ENCODE peak calls at places on chromosomes 1 and 21, in ten cellular contexts. P is foreskin fibroblast; H is omental fat pad; Z is 8988T; X is NB4; D is NCI-H2081; Y is effector memory CD8-positive, alpha-beta T cell; L is activated naive CD8-positive, alpha-beta T cell treated with anti-CD3 and anti-CD28 coated beads, Interleukin-2, amount 50 U/mL, for 24 hours; F is cerebellum; R is PC-3. N is an unnamed sample.

GRCh38 chr21:14955936-14956520 is 108.8 kb downstream of the NRIP1 start:
- DNase-seq in F (no peak), R (peak; percentile 61), X (no peak), L (no peak), P (no peak), D (no peak), Z (no peak), H (no peak), Y (no peak), N (no peak)

GRCh38 chr1:101250219-101250618 is 13.4 kb downstream of the S1PR1 start:
- DNase-seq in R (no peak), X (no peak), P (no peak), D (no peak), L (no peak), Z (no peak), F (no peak), Y (no peak), H (no peak), N (no peak)

GRCh38 chr1:240455228-240455821 is 156.6 kb downstream of the GREM2 start:
- DNase-seq in Y (no peak), R (peak; percentile 54), X (peak; percentile 16), L (no peak), Z (no peak), P (peak; percentile 38), D (no peak), H (no peak), F (no peak), N (no peak)

GRCh38 chr1:201970334-201971159 is 11.9 kb upstream of the RNPEP start:
- DNase-seq in P (peak; percentile 71), D (peak; percentile 39), H (no peak), X (no peak), Y (no peak), R (no peak), Z (no peak), L (no peak), F (no peak), N (no peak)

GRCh38 chr1:90837420-90837819 is 120.3 kb upstream of the BARHL2 start:
- DNase-seq in H (no peak), R (no peak), F (no peak), X (no peak), L (no peak), P (no peak), D (no peak), Z (no peak), Y (no peak), N (no peak)

GRCh38 chr1:108892356-108893140 is 15.8 kb downstream of the GPSM2 start:
- DNase-seq in Z (no peak), R (peak; percentile 22), P (peak; percentile 42), H (no peak), F (no peak), X (no peak), L (no peak), D (no peak), Y (no peak), N (no peak)

GRCh38 chr1:86471296-86471695 is 2.6 kb downstream of the CLCA1 start:
- DNase-seq in R (no peak), H (no peak), L (no peak), Z (no peak), F (no peak), Y (no peak), D (no peak), X (no peak), P (peak; percentile 62), N (no peak)

GRCh38 chr1:89957063-89957462 is 37.8 kb upstream of the ZNF326 start:
- DNase-seq in H (no peak), L (peak; percentile 4), Y (no peak), X (no peak), D (no peak), P (no peak), F (no peak), Z (no peak), R (peak; percentile 42), N (no peak)

GRCh38 chr1:77687519-77687906 is 5.1 kb upstream of the ZZZ3 start:
- DNase-seq in H (no peak), P (peak; percentile 36), Y (no peak), X (no peak), D (no peak), L (no peak), F (no peak), Z (no peak), R (no peak), N (no peak)

GRCh38 chr1:169094897-169095569 is 11.5 kb upstream of the ATP1B1 start:
- DNase-seq in D (no peak), F (no peak), L (no peak), Y (no peak), Z (no peak), R (no peak), X (no peak), H (no peak), P (no peak), N (no peak)

GRCh38 chr1:160836561-160836960 is 26.1 kb downstream of the CD244 start:
- DNase-seq in P (no peak), X (peak; percentile 32), R (no peak), Y (no peak), Z (no peak), L (no peak), H (no peak), D (no peak), F (no peak), N (no peak)

GRCh38 chr1:101129975-101130374 is 104.4 kb upstream of the DPH5 start:
- DNase-seq in L (no peak), F (no peak), R (no peak), X (no peak), D (no peak), P (no peak), Z (no peak), Y (no peak), H (no peak), N (no peak)

GRCh38 chr1:114558548-114558947 is 22.9 kb downstream of the BCAS2 start:
- DNase-seq in R (peak; percentile 29), F (peak; percentile 17), L (no peak), P (peak; percentile 5), X (peak; percentile 31), H (no peak), Y (no peak), Z (no peak), D (no peak), N (no peak)

GRCh38 chr1:61157420-61157987 is 75.1 kb downstream of the NFIA start:
- DNase-seq in H (no peak), L (no peak), X (peak; percentile 68), F (no peak), Z (no peak), P (peak; percentile 87), R (no peak), D (no peak), Y (no peak), N (no peak)

GRCh38 chr1:3231826-3232225 is 162.8 kb downstream of the PRDM16 start:
- DNase-seq in P (no peak), Z (no peak), Y (no peak), H (no peak), D (no peak), X (no peak), R (no peak), L (no peak), F (no peak), N (no peak)

GRCh38 chr1:9417695-9418094 is 121.6 kb upstream of the SLC25A33 start:
- DNase-seq in P (no peak), R (no peak), H (no peak), D (no peak), Y (no peak), Z (no peak), L (no peak), X (no peak), F (no peak), N (no peak)

GRCh38 chr1:209879539-209879938 is 51.8 kb downstream of the UTP25 start:
- DNase-seq in P (peak; percentile 68), Z (no peak), H (no peak), L (no peak), F (peak; percentile 75), X (no peak), R (peak; percentile 93), D (peak; percentile 81), Y (no peak), N (no peak)

GRCh38 chr1:84433253-84434080 is 35.2 kb downstream of the DNASE2B start:
- DNase-seq in P (peak; percentile 87), D (peak; percentile 90), Z (no peak), H (no peak), L (peak; percentile 58), Y (peak; percentile 56), X (peak; percentile 76), F (peak; percentile 64), R (peak; percentile 82), N (no peak)

GRCh38 chr1:76419603-76420002 is 345.1 kb downstream of the ST6GALNAC3 start:
- DNase-seq in X (no peak), Z (no peak), H (no peak), Y (no peak), P (no peak), F (no peak), D (no peak), R (no peak), L (no peak), N (no peak)

GRCh38 chr1:27574871-27575831 is 28.8 kb downstream of the AHDC1 start:
- DNase-seq in F (no peak), P (peak; percentile 95), R (peak; percentile 61), X (no peak), D (peak; percentile 65), Z (peak; percentile 85), L (no peak), H (no peak), Y (no peak), N (peak; percentile 90)

N was measured in ascending aorta.